ENCODE peak calls at places on chromosomes 1 and 21, in seven cellular contexts. One of them, this sample, is unnamed.

GRCh38 chr1:8422439-8423133 is 104.7 kb downstream of the SLC45A1 start:
- DNase-seq in thoracic aorta: no peak
- DNase-seq in HFF-Myc: no peak
- DNase-seq in Panc1: no peak
- DNase-seq in CD8-positive, alpha-beta T cell: no peak
- DNase-seq in activated B cell treated with CpG ODN at 0.5 μM for 24 hours: no peak
- DNase-seq in astrocyte of the spinal cord: peak; percentile 42
- DNase-seq in this sample: no peak

GRCh38 chr1:23600283-23600682 is 41.0 kb upstream of the ID3 start:
- DNase-seq in astrocyte of the spinal cord: no peak
- DNase-seq in activated B cell treated with CpG ODN at 0.5 μM for 24 hours: no peak
- DNase-seq in thoracic aorta: no peak
- DNase-seq in CD8-positive, alpha-beta T cell: no peak
- DNase-seq in HFF-Myc: no peak
- DNase-seq in Panc1: no peak
- DNase-seq in this sample: no peak

GRCh38 chr1:12480748-12481362 is 137.2 kb downstream of the DHRS3 start:
- DNase-seq in astrocyte of the spinal cord: peak; percentile 89
- DNase-seq in activated B cell treated with CpG ODN at 0.5 μM for 24 hours: no peak
- DNase-seq in HFF-Myc: peak; percentile 91
- DNase-seq in thoracic aorta: no peak
- DNase-seq in Panc1: peak; percentile 91
- DNase-seq in CD8-positive, alpha-beta T cell: no peak
- DNase-seq in this sample: no peak

GRCh38 chr1:150513275-150513885 is 2.2 kb upstream of the FALEC start:
- DNase-seq in HFF-Myc: no peak
- DNase-seq in CD8-positive, alpha-beta T cell: no peak
- DNase-seq in activated B cell treated with CpG ODN at 0.5 μM for 24 hours: no peak
- DNase-seq in Panc1: no peak
- DNase-seq in thoracic aorta: no peak
- DNase-seq in astrocyte of the spinal cord: no peak
- DNase-seq in this sample: no peak

GRCh38 chr1:156814571-156815260 is 1.9 kb downstream of the SH2D2A start:
- DNase-seq in CD8-positive, alpha-beta T cell: peak; percentile 54
- DNase-seq in activated B cell treated with CpG ODN at 0.5 μM for 24 hours: no peak
- DNase-seq in thoracic aorta: no peak
- DNase-seq in astrocyte of the spinal cord: no peak
- DNase-seq in Panc1: no peak
- DNase-seq in HFF-Myc: no peak
- DNase-seq in this sample: no peak

GRCh38 chr1:44664730-44665370 is 9.4 kb downstream of the TMEM53 start:
- DNase-seq in thoracic aorta: no peak
- DNase-seq in CD8-positive, alpha-beta T cell: no peak
- DNase-seq in astrocyte of the spinal cord: no peak
- DNase-seq in HFF-Myc: no peak
- DNase-seq in activated B cell treated with CpG ODN at 0.5 μM for 24 hours: no peak
- DNase-seq in Panc1: no peak
- DNase-seq in this sample: no peak

GRCh38 chr1:212782422-212783154 is 9.0 kb downstream of the NSL1 start:
- DNase-seq in Panc1: no peak
- DNase-seq in astrocyte of the spinal cord: peak; percentile 62
- DNase-seq in thoracic aorta: no peak
- DNase-seq in CD8-positive, alpha-beta T cell: no peak
- DNase-seq in activated B cell treated with CpG ODN at 0.5 μM for 24 hours: no peak
- DNase-seq in HFF-Myc: no peak
- DNase-seq in this sample: no peak

GRCh38 chr21:14547834-14548513 is 1.9 kb upstream of the SAMSN1 start:
- DNase-seq in Panc1: no peak
- DNase-seq in astrocyte of the spinal cord: no peak
- DNase-seq in HFF-Myc: no peak
- DNase-seq in CD8-positive, alpha-beta T cell: no peak
- DNase-seq in thoracic aorta: no peak
- DNase-seq in activated B cell treated with CpG ODN at 0.5 μM for 24 hours: no peak
- DNase-seq in this sample: no peak

GRCh38 chr1:197692965-197693364 is 82.3 kb downstream of the DENND1B start:
- DNase-seq in activated B cell treated with CpG ODN at 0.5 μM for 24 hours: no peak
- DNase-seq in Panc1: no peak
- DNase-seq in CD8-positive, alpha-beta T cell: no peak
- DNase-seq in astrocyte of the spinal cord: peak; percentile 22
- DNase-seq in HFF-Myc: no peak
- DNase-seq in thoracic aorta: no peak
- DNase-seq in this sample: no peak

GRCh38 chr1:203274603-203275381 is 30.5 kb upstream of the BTG2 start:
- DNase-seq in activated B cell treated with CpG ODN at 0.5 μM for 24 hours: no peak
- DNase-seq in Panc1: no peak
- DNase-seq in CD8-positive, alpha-beta T cell: no peak
- DNase-seq in HFF-Myc: no peak
- DNase-seq in astrocyte of the spinal cord: no peak
- DNase-seq in thoracic aorta: peak; percentile 71
- DNase-seq in this sample: no peak

GRCh38 chr1:206908038-206908437 is 10.8 kb downstream of the IL24 start:
- DNase-seq in Panc1: no peak
- DNase-seq in HFF-Myc: no peak
- DNase-seq in CD8-positive, alpha-beta T cell: no peak
- DNase-seq in astrocyte of the spinal cord: no peak
- DNase-seq in thoracic aorta: no peak
- DNase-seq in activated B cell treated with CpG ODN at 0.5 μM for 24 hours: no peak
- DNase-seq in this sample: no peak

GRCh38 chr1:208077232-208077751 is 166.4 kb upstream of the CD34 start:
- DNase-seq in astrocyte of the spinal cord: no peak
- DNase-seq in CD8-positive, alpha-beta T cell: no peak
- DNase-seq in activated B cell treated with CpG ODN at 0.5 μM for 24 hours: no peak
- DNase-seq in HFF-Myc: no peak
- DNase-seq in Panc1: no peak
- DNase-seq in thoracic aorta: no peak
- DNase-seq in this sample: no peak
- TF ChIP-seq CTCF in astrocyte of the spinal cord: no peak
- TF ChIP-seq CTCF in CD8-positive, alpha-beta T cell: no peak
- TF ChIP-seq CTCF in activated B cell treated with CpG ODN at 0.5 μM for 24 hours: no peak
- TF ChIP-seq CTCF in HFF-Myc: no peak
- TF ChIP-seq CTCF in Panc1: no peak
- TF ChIP-seq CTCF in thoracic aorta: no peak
- TF ChIP-seq CTCF in this sample: no peak

GRCh38 chr1:24825174-24825573 is 79.9 kb downstream of the CLIC4 start:
- DNase-seq in CD8-positive, alpha-beta T cell: no peak
- DNase-seq in thoracic aorta: no peak
- DNase-seq in Panc1: no peak
- DNase-seq in astrocyte of the spinal cord: no peak
- DNase-seq in HFF-Myc: no peak
- DNase-seq in activated B cell treated with CpG ODN at 0.5 μM for 24 hours: no peak
- DNase-seq in this sample: no peak
- TF ChIP-seq CTCF in CD8-positive, alpha-beta T cell: no peak
- TF ChIP-seq CTCF in thoracic aorta: no peak
- TF ChIP-seq CTCF in Panc1: no peak
- TF ChIP-seq CTCF in astrocyte of the spinal cord: no peak
- TF ChIP-seq CTCF in HFF-Myc: no peak
- TF ChIP-seq CTCF in activated B cell treated with CpG ODN at 0.5 μM for 24 hours: no peak
- TF ChIP-seq CTCF in this sample: no peak

GRCh38 chr1:179103999-179104398 is 22.1 kb downstream of the TOR3A start:
- DNase-seq in thoracic aorta: no peak
- DNase-seq in Panc1: no peak
- DNase-seq in astrocyte of the spinal cord: no peak
- DNase-seq in HFF-Myc: no peak
- DNase-seq in activated B cell treated with CpG ODN at 0.5 μM for 24 hours: no peak
- DNase-seq in CD8-positive, alpha-beta T cell: no peak
- DNase-seq in this sample: no peak

GRCh38 chr1:179108644-179109043 is 26.8 kb downstream of the TOR3A start:
- DNase-seq in thoracic aorta: no peak
- DNase-seq in HFF-Myc: no peak
- DNase-seq in activated B cell treated with CpG ODN at 0.5 μM for 24 hours: no peak
- DNase-seq in CD8-positive, alpha-beta T cell: no peak
- DNase-seq in astrocyte of the spinal cord: no peak
- DNase-seq in Panc1: no peak
- DNase-seq in this sample: no peak

GRCh38 chr1:179104851-179105250 is 23.0 kb downstream of the TOR3A start:
- DNase-seq in astrocyte of the spinal cord: no peak
- DNase-seq in CD8-positive, alpha-beta T cell: no peak
- DNase-seq in thoracic aorta: no peak
- DNase-seq in HFF-Myc: no peak
- DNase-seq in activated B cell treated with CpG ODN at 0.5 μM for 24 hours: no peak
- DNase-seq in Panc1: no peak
- DNase-seq in this sample: no peak

GRCh38 chr1:179107706-179108629 is 26.1 kb downstream of the TOR3A start:
- DNase-seq in astrocyte of the spinal cord: no peak
- DNase-seq in HFF-Myc: no peak
- DNase-seq in activated B cell treated with CpG ODN at 0.5 μM for 24 hours: no peak
- DNase-seq in thoracic aorta: no peak
- DNase-seq in CD8-positive, alpha-beta T cell: no peak
- DNase-seq in Panc1: no peak
- DNase-seq in this sample: no peak

GRCh38 chr1:179105393-179105792 is 23.5 kb downstream of the TOR3A start:
- DNase-seq in CD8-positive, alpha-beta T cell: no peak
- DNase-seq in Panc1: no peak
- DNase-seq in activated B cell treated with CpG ODN at 0.5 μM for 24 hours: no peak
- DNase-seq in thoracic aorta: no peak
- DNase-seq in astrocyte of the spinal cord: no peak
- DNase-seq in HFF-Myc: no peak
- DNase-seq in this sample: no peak
- TF ChIP-seq CTCF in CD8-positive, alpha-beta T cell: no peak
- TF ChIP-seq CTCF in Panc1: peak; percentile 54
- TF ChIP-seq CTCF in activated B cell treated with CpG ODN at 0.5 μM for 24 hours: no peak
- TF ChIP-seq CTCF in thoracic aorta: no peak
- TF ChIP-seq CTCF in astrocyte of the spinal cord: peak; percentile 52
- TF ChIP-seq CTCF in HFF-Myc: peak; percentile 36
- TF ChIP-seq CTCF in this sample: peak; percentile 53

DNA sequence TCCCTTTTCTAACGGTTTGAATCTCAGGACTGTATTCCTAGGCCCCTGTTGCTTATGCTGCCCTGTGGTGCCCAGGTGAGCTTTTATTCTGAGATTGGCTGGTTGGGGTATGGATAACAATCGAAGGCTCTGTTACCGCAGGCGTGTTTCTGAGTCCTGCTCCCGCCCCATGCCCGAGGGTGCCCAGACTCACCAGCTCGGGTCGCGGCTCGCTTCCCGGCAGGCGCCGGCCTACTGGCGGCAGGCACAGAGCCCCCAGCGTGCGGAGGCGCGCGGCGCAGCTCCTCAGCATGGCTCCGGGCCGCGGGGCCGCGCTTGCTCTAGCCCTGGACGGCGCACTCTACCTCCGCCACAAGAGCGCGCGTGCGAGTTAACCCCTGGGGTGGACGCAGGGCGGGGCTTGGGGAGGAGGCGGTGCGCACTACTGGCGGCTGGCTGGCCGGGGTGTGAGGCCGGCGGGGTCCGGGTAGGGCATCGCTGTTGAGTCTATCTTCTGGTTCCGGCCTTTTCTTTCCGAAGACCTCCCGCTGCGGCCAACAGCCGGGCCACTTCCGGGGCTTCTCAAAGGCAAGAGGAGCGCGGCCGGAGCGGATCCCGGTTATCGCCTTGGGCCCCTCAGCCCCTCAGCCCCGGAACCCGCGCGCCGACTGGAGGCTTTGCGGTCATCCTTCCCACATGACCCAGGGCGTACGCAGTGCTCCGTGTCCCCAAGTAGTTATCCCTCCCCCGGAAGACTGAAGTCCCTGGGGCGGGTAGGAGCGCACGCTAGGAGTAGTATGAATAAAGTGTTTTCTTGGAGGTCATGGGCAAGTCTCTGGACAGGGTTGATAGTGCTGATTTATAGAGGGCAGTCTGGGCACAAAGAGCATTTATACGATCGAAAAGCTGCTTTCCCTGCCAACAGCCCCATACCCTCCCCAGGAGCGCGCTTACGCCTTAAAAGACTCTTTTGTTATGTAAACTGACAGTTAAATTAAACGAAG is at the start of gene THEM4:
- DNase-seq in astrocyte of the spinal cord: peak; percentile 96
- DNase-seq in thoracic aorta: peak; percentile 95
- DNase-seq in activated B cell treated with CpG ODN at 0.5 μM for 24 hours: peak; percentile 93
- DNase-seq in Panc1: peak; percentile 78
- DNase-seq in CD8-positive, alpha-beta T cell: peak; percentile 89
- DNase-seq in HFF-Myc: peak; percentile 81
- DNase-seq in this sample: peak; percentile 82
- TF ChIP-seq CTCF in astrocyte of the spinal cord: peak; percentile 22
- TF ChIP-seq CTCF in thoracic aorta: peak; percentile 42
- TF ChIP-seq CTCF in activated B cell treated with CpG ODN at 0.5 μM for 24 hours: no peak
- TF ChIP-seq CTCF in Panc1: peak; percentile 53
- TF ChIP-seq CTCF in CD8-positive, alpha-beta T cell: no peak
- TF ChIP-seq CTCF in HFF-Myc: no peak
- TF ChIP-seq CTCF in this sample: no peak

GRCh38 chr1:9717193-9718005 is 65.9 kb downstream of the PIK3CD start:
- DNase-seq in Panc1: no peak
- DNase-seq in thoracic aorta: no peak
- DNase-seq in astrocyte of the spinal cord: peak; percentile 4
- DNase-seq in activated B cell treated with CpG ODN at 0.5 μM for 24 hours: peak; percentile 68
- DNase-seq in HFF-Myc: no peak
- DNase-seq in CD8-positive, alpha-beta T cell: peak; percentile 96
- DNase-seq in this sample: no peak
- TF ChIP-seq CTCF in Panc1: no peak
- TF ChIP-seq CTCF in thoracic aorta: no peak
- TF ChIP-seq CTCF in astrocyte of the spinal cord: no peak
- TF ChIP-seq CTCF in activated B cell treated with CpG ODN at 0.5 μM for 24 hours: no peak
- TF ChIP-seq CTCF in HFF-Myc: no peak
- TF ChIP-seq CTCF in CD8-positive, alpha-beta T cell: no peak
- TF ChIP-seq CTCF in this sample: no peak

GRCh38 chr21:43619856-43620255 is 39.4 kb downstream of the HSF2BP start:
- DNase-seq in CD8-positive, alpha-beta T cell: no peak
- DNase-seq in HFF-Myc: no peak
- DNase-seq in astrocyte of the spinal cord: no peak
- DNase-seq in thoracic aorta: no peak
- DNase-seq in activated B cell treated with CpG ODN at 0.5 μM for 24 hours: no peak
- DNase-seq in Panc1: no peak
- DNase-seq in this sample: no peak
- TF ChIP-seq CTCF in CD8-positive, alpha-beta T cell: no peak
- TF ChIP-seq CTCF in HFF-Myc: peak; percentile 6
- TF ChIP-seq CTCF in astrocyte of the spinal cord: no peak
- TF ChIP-seq CTCF in thoracic aorta: no peak
- TF ChIP-seq CTCF in activated B cell treated with CpG ODN at 0.5 μM for 24 hours: no peak
- TF ChIP-seq CTCF in Panc1: peak; percentile 18
- TF ChIP-seq CTCF in this sample: no peak

DNA sequence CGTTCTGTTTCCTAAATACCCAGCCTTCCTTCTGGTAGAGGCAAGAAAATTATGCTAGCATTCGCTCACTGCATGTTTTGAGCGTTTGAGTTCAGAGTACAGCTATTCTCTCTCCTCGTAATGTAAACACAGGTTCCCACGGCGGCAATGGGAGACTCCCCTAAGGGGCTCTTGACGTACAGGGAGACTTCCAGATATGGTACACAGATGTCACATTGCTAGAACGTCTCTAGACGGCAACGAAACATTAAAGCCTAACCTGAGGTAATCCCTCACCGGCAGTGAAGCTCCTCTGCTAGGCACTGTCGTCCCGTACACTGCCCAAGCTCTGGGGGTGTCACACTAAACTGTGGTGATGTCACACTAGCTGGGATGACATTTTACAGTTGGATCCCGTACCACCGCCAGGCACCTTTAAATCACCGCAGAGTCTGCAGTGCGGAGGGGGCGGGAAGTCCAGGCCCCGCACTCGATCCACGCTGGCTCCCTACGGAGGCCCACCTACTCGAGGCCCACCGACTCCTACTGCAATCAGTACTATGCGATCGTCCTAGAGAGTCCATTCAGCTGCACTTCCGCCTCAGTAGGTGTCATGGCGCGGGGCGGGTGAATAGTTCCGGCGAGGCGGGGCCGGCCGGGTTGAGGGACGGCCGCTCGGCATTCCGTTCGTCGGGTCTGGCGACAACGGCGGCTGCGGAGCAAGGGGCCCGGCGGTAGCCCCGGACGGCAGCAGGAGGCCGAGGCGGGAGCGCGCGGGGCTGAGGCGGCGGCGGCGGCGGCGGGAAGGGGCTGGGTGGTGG is at the start of gene HIPK1:
- DNase-seq in CD8-positive, alpha-beta T cell: peak; percentile 93
- DNase-seq in activated B cell treated with CpG ODN at 0.5 μM for 24 hours: peak; percentile 93
- DNase-seq in astrocyte of the spinal cord: peak; percentile 89
- DNase-seq in thoracic aorta: peak; percentile 83
- DNase-seq in HFF-Myc: peak; percentile 52
- DNase-seq in Panc1: peak; percentile 53
- DNase-seq in this sample: peak; percentile 95
- TF ChIP-seq CTCF in CD8-positive, alpha-beta T cell: no peak
- TF ChIP-seq CTCF in activated B cell treated with CpG ODN at 0.5 μM for 24 hours: no peak
- TF ChIP-seq CTCF in astrocyte of the spinal cord: no peak
- TF ChIP-seq CTCF in thoracic aorta: no peak
- TF ChIP-seq CTCF in HFF-Myc: no peak
- TF ChIP-seq CTCF in Panc1: no peak
- TF ChIP-seq CTCF in this sample: no peak